ENCODE peak calls at places on chromosomes 4 and X, in five cellular contexts. P is Karpas-422, M is mammary epithelial cell, B is GM23248, O is HCT116. R is an unnamed sample.

GRCh38 chr4:166169111-166169510 is 296.1 kb downstream of the TLL1 start:
- DNase-seq in P (peak; percentile 65), M (peak; percentile 23), B (peak; percentile 21), O (peak; percentile 7), R (peak; percentile 10)

GRCh38 chr4:13292372-13292771 is 191.8 kb downstream of the RAB28 start:
- DNase-seq in P (no peak), M (no peak), B (no peak), O (no peak), R (no peak)

GRCh38 chrX:110087485-110088356 is 84.8 kb downstream of the TMEM164 start:
- DNase-seq in P (no peak), M (peak; percentile 94), B (peak; percentile 90), O (peak; percentile 43), R (no peak)

GRCh38 chr4:17562157-17562556 is 14.8 kb upstream of the LAP3 start:
- DNase-seq in P (peak; percentile 70), M (no peak), B (peak; percentile 12), O (no peak), R (no peak)

GRCh38 chrX:154011376-154012335 is 8.0 kb downstream of the IRAK1 start:
- DNase-seq in P (no peak), M (no peak), B (no peak), O (no peak), R (no peak)

GRCh38 chr4:86132459-86132858 is 227.4 kb downstream of the MAPK10 start:
- DNase-seq in P (no peak), M (no peak), B (no peak), O (no peak), R (no peak)

GRCh38 chrX:116272328-116272727 is 101.8 kb downstream of the AGTR2 start:
- DNase-seq in P (no peak), M (peak; percentile 98), B (peak; percentile 86), O (peak; percentile 70), R (no peak)

GRCh38 chrX:21374163-21374993 is at the start of gene CNKSR2:
- DNase-seq in P (no peak), M (peak; percentile 26), B (peak; percentile 50), O (no peak), R (peak; percentile 84)

GRCh38 chr4:17956245-17956644 is 65.3 kb downstream of the LCORL start:
- DNase-seq in P (no peak), M (no peak), B (no peak), O (no peak), R (no peak)

GRCh38 chrX:130523460-130524394 is 121.9 kb downstream of the RBMX2 start:
- DNase-seq in P (no peak), M (no peak), B (no peak), O (no peak), R (no peak)

GRCh38 chrX:47182106-47182700 is 11.4 kb upstream of the UBA1 start:
- DNase-seq in P (no peak), M (no peak), B (no peak), O (no peak), R (no peak)

GRCh38 chr4:180539284-180539683 is 1703.9 kb upstream of the TENM3 start:
- DNase-seq in P (no peak), M (no peak), B (no peak), O (no peak), R (peak; percentile 77)

GRCh38 chrX:112846114-112846513 is 5.5 kb upstream of the AMOT start:
- DNase-seq in P (no peak), M (no peak), B (no peak), O (no peak), R (no peak)

GRCh38 chr4:108030332-108030731 is 40.6 kb downstream of the HADH start:
- DNase-seq in P (peak; percentile 74), M (peak; percentile 63), B (peak; percentile 87), O (peak; percentile 16), R (peak; percentile 88)

GRCh38 chr4:182835006-182835740 is 82.0 kb downstream of the DCTD start:
- DNase-seq in P (no peak), M (no peak), B (no peak), O (no peak), R (no peak)

GRCh38 chr4:7909966-7910720 is 29.5 kb downstream of the AFAP1 start:
- DNase-seq in P (no peak), M (peak; percentile 68), B (peak; percentile 82), O (no peak), R (no peak)

GRCh38 chrX:95764972-95765451 is 919.6 kb upstream of the DIAPH2 start:
- DNase-seq in P (peak; percentile 78), M (peak; percentile 11), B (peak; percentile 28), O (no peak), R (peak; percentile 68)

GRCh38 chr4:68358988-68359387 is 9.1 kb upstream of the YTHDC1 start:
- DNase-seq in P (no peak), M (no peak), B (no peak), O (no peak), R (no peak)

GRCh38 chrX:14875624-14876023 is 2.4 kb downstream of the MOSPD2 start:
- DNase-seq in P (no peak), M (no peak), B (no peak), O (no peak), R (no peak)

GRCh38 chrX:28639502-28639901 is 52.3 kb downstream of the IL1RAPL1 start:
- DNase-seq in P (no peak), M (peak; percentile 14), B (no peak), O (peak; percentile 74), R (no peak)

GRCh38 chr4:76898385-76898692 is 395 bp upstream of the SOWAHB start:
- DNase-seq in P (no peak), M (no peak), B (no peak), O (no peak), R (no peak)

GRCh38 chrX:37383313-37383712 is 34.1 kb downstream of the PRRG1 start:
- DNase-seq in P (no peak), M (no peak), B (no peak), O (no peak), R (no peak)

GRCh38 chrX:77014655-77015377 is 432.4 kb upstream of the FGF16 start:
- DNase-seq in P (peak; percentile 43), M (no peak), B (no peak), O (no peak), R (no peak)

GRCh38 chr4:168716411-168717129 is 219.7 kb downstream of the PALLD start:
- DNase-seq in P (no peak), M (no peak), B (no peak), O (no peak), R (no peak)

GRCh38 chrX:49192722-49193328 is 6.7 kb upstream of the PRICKLE3 start:
- DNase-seq in P (peak; percentile 77), M (no peak), B (peak; percentile 47), O (no peak), R (peak; percentile 32)

GRCh38 chr4:128454281-128455075 is 166.9 kb upstream of the PGRMC2 start:
- DNase-seq in P (peak; percentile 99), M (peak; percentile 83), B (peak; percentile 97), O (peak; percentile 75), R (peak; percentile 83)

GRCh38 chrX:87664381-87664780 is 146.8 kb downstream of the KLHL4 start:
- DNase-seq in P (peak; percentile 77), M (peak; percentile 18), B (peak; percentile 9), O (no peak), R (peak; percentile 55)

GRCh38 chr4:109979932-109980717 is 67.4 kb downstream of the EGF start:
- DNase-seq in P (no peak), M (peak; percentile 82), B (peak; percentile 85), O (no peak), R (no peak)
- H2AFZ ChIP-seq in P (no peak overlapping the region), M (peak overlapping the region; percentile 75), B (peak overlapping the region; percentile 13), O (no peak overlapping the region), R (no peak overlapping the region)

DNA sequence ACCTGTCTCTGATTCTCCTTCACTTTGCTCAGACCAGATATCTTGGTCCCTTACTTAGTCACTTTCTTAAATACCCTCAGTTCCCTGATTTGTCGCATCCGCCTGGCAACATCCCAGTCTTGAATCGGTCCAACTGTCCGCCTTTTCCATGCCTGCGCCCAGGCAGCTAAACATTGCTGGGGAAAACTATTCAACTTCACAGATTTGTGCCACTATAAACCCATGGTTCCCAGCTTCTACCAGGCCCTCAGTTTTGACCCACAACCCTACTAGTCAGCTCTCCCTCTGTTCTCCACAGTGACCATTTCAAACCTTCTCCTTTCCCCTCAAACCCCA is 451 bp upstream of the FGD1 start:
- DNase-seq in P (no peak), M (no peak), B (no peak), O (no peak), R (no peak)
- H3K9ac ChIP-seq in P (no peak overlapping the region), M (no peak overlapping the region), B (peak overlapping the region; percentile 89), O (peak overlapping the region; percentile 59), R (no peak overlapping the region)

GRCh38 chr4:184292877-184293276 is 75.2 kb upstream of the ENPP6 start:
- DNase-seq in P (no peak), M (no peak), B (no peak), O (no peak), R (no peak)
- H3K4me2 ChIP-seq in P (no peak overlapping the region), M (no peak overlapping the region), B (no peak overlapping the region), O (no peak overlapping the region), R (no peak overlapping the region)

GRCh38 chrX:2627272-2627867 is 63.7 kb upstream of the CD99 start:
- DNase-seq in P (peak; percentile 77), M (peak; percentile 16), B (peak; percentile 39), O (peak; percentile 44), R (peak; percentile 48)

GRCh38 chrX:2629316-2630168 is 61.6 kb upstream of the CD99 start:
- DNase-seq in P (peak; percentile 87), M (no peak), B (no peak), O (no peak), R (peak; percentile 82)

GRCh38 chrX:2626750-2627149 is 64.3 kb upstream of the CD99 start:
- DNase-seq in P (no peak), M (no peak), B (no peak), O (no peak), R (no peak)

GRCh38 chrX:2631743-2632532 is 59.2 kb upstream of the CD99 start:
- DNase-seq in P (no peak), M (no peak), B (no peak), O (no peak), R (no peak)

GRCh38 chrX:2628751-2629315 is 62.3 kb upstream of the CD99 start:
- DNase-seq in P (peak; percentile 70), M (no peak), B (no peak), O (no peak), R (no peak)
- H2AFZ ChIP-seq in P (peak overlapping the region; percentile 46), M (no peak overlapping the region), B (no peak overlapping the region), O (no peak overlapping the region), R (peak overlapping the region; percentile 36)

DNA sequence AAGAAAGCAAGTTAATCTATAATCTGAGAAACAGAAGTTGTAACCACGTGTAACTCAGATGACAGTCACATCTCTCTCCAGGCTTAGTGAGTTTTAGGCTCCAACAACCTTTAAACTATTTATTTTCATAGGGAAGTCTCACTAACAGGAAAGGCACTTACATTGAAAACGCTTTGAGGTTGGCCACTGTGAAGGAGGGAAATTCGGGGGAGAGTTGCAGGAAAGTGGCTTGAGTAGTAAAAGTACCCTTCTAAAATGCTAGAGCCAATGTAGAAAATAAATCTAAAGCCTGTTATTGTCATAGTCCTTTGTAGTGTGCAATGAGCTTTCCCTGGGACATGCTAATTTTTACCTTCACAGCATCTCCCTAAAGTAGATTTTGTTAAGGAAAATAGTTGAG is 995 bp upstream of the NFXL1 start:
- DNase-seq in P (peak; percentile 49), M (no peak), B (no peak), O (no peak), R (no peak)
- H3K9ac ChIP-seq in P (peak overlapping the region; percentile 59), M (no peak overlapping the region), B (no peak overlapping the region), O (no peak overlapping the region), R (no peak overlapping the region)

DNA sequence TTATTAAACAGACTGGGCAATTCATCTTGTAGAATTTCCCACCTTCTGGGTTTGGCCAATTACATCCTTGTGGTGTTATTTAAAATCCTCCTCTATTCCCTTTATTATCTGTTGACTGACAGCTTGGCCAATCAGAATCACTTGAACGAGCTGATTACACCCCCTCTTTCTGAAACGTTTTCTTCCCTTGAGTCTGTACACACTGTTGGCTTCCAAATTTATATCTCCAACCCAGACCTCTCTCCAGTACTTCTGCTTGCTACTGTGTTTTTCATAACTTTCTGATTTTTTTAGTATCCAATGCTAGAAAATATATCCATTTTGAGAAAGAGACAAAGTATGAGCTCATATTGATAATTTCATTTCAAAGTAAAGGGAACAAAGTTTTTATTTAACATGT is 14.8 kb downstream of the CD38 start:
- DNase-seq in P (no peak), M (no peak), B (no peak), O (no peak), R (no peak)
- H3K4me2 ChIP-seq in P (no peak overlapping the region), M (no peak overlapping the region), B (no peak overlapping the region), O (no peak overlapping the region), R (no peak overlapping the region)